ENCODE peak calls at places on chromosomes 4 and X, in seven cellular contexts. G, L, S, N, A, F and B are unnamed samples.

GRCh38 chrX:74422576-74423288 is 1.4 kb downstream of the SLC16A2 start:
- DNase-seq in N (peak), S (peak), A (peak), L (no peak), G (no peak), F (peak), B (no peak)

GRCh38 chr4:148834804-148835598 is 392.8 kb upstream of the NR3C2 start:
- DNase-seq in S (peak), N (peak), A (peak), L (no peak), G (no peak), F (no peak), B (no peak)

GRCh38 chr4:142824368-142824767 is 21.7 kb downstream of the INPP4B start:
- DNase-seq in L (no peak), A (no peak), S (peak), G (no peak), F (no peak), N (peak), B (no peak)

GRCh38 chrX:49193542-49193964 is 6.4 kb downstream of the SYP start:
- DNase-seq in S (no peak), N (no peak), G (no peak), A (no peak), L (no peak), F (no peak), B (no peak)

GRCh38 chr4:60611762-60612496 is 588.2 kb upstream of the ADGRL3 start:
- DNase-seq in S (peak), G (no peak), L (no peak), N (peak), F (no peak), A (no peak), B (no peak)

GRCh38 chr4:1510931-1511330 is 104.7 kb upstream of the NKX1-1 start:
- DNase-seq in N (no peak), G (no peak), L (no peak), A (no peak), S (no peak), F (no peak), B (no peak)

GRCh38 chr4:16472537-16472936 is 246.3 kb upstream of the TAPT1 start:
- DNase-seq in F (no peak), G (no peak), S (no peak), A (no peak), N (no peak), L (no peak), B (no peak)

GRCh38 chr4:8370835-8371234 is 69.7 kb downstream of the ACOX3 start:
- DNase-seq in L (no peak), F (no peak), S (no peak), G (no peak), A (no peak), N (no peak), B (no peak)

GRCh38 chr4:99790796-99791617 is 25.6 kb upstream of the DAPP1 start:
- DNase-seq in F (no peak), N (no peak), S (peak), A (no peak), G (peak), L (no peak), B (no peak)